ENCODE peak calls at places on chromosomes 5 and 9, in four cellular contexts. L is NCI-H1417, O is HT-29, N is NCI-H774. B is an unnamed sample.

GRCh38 chr5:131579917-131580671 is 54.9 kb downstream of the RAPGEF6 start:
- DNase-seq in L (no peak), O (no peak), N (no peak), B (no peak)

GRCh38 chr5:174503461-174504265 is 220.7 kb upstream of the MSX2 start:
- DNase-seq in L (peak), O (peak), N (peak), B (no peak)

GRCh38 chr9:4762108-4762888 is 21.3 kb upstream of the AK3 start:
- DNase-seq in L (peak), O (peak), N (peak), B (peak)

GRCh38 chr9:133088146-133088750 is 26.5 kb downstream of the CEL start:
- DNase-seq in L (no peak), O (no peak), N (no peak), B (no peak)

GRCh38 chr9:131228988-131229387 is 47.3 kb downstream of the FAM78A start:
- DNase-seq in L (no peak), O (no peak), N (no peak), B (no peak)

GRCh38 chr9:8871796-8872470 is 1072.4 kb upstream of the DMAC1 start:
- DNase-seq in L (no peak), O (no peak), N (no peak), B (no peak)

GRCh38 chr5:54936201-54936600 is 49.2 kb downstream of the ESM1 start:
- DNase-seq in L (peak), O (no peak), N (no peak), B (no peak)

GRCh38 chr9:133958756-133959155 is 33.4 kb downstream of the VAV2 start:
- DNase-seq in L (no peak), O (no peak), N (no peak), B (no peak)

GRCh38 chr5:9222054-9222738 is 323.7 kb downstream of the SEMA5A start:
- DNase-seq in L (no peak), O (no peak), N (no peak), B (no peak)

GRCh38 chr9:105251733-105252404 is 7.4 kb downstream of the SLC44A1 start:
- DNase-seq in L (no peak), O (peak), N (no peak), B (no peak)

GRCh38 chr5:15596936-15597335 is 97.0 kb downstream of the FBXL7 start:
- DNase-seq in L (no peak), O (no peak), N (no peak), B (no peak)

GRCh38 chr9:20290287-20290686 is 332.0 kb downstream of the MLLT3 start:
- DNase-seq in L (no peak), O (no peak), N (no peak), B (no peak)

GRCh38 chr5:171418982-171419662 is at the start of gene FGF18:
- DNase-seq in L (peak), O (peak), N (peak), B (peak)

GRCh38 chr9:114155967-114156294 is 594 bp downstream of the COL27A1 start:
- DNase-seq in L (no peak), O (no peak), N (no peak), B (no peak)

GRCh38 chr9:757246-757881 is 84.1 kb upstream of the DMRT1 start:
- DNase-seq in L (peak), O (peak), N (no peak), B (no peak)

GRCh38 chr5:147169399-147169798 is 65.4 kb upstream of the STK32A start:
- DNase-seq in L (no peak), O (peak), N (no peak), B (no peak)

GRCh38 chr9:127336086-127336485 is 60.9 kb upstream of the SLC2A8 start:
- DNase-seq in L (no peak), O (no peak), N (no peak), B (no peak)

GRCh38 chr9:98568234-98568922 is 140.4 kb downstream of the GABBR2 start:
- DNase-seq in L (no peak), O (no peak), N (no peak), B (no peak)

GRCh38 chr5:124650960-124651662 is 95.3 kb downstream of the ZNF608 start:
- DNase-seq in L (peak), O (no peak), N (no peak), B (no peak)

GRCh38 chr5:20335978-20336377 is 348.0 kb upstream of the CDH18 start:
- DNase-seq in L (no peak), O (peak), N (no peak), B (no peak)

GRCh38 chr5:149349382-149349781 is 4.1 kb downstream of the GRPEL2 start:
- DNase-seq in L (no peak), O (no peak), N (no peak), B (no peak)

GRCh38 chr5:57435701-57436134 is 46.9 kb downstream of the ACTBL2 start:
- DNase-seq in L (no peak), O (peak), N (no peak), B (no peak)

GRCh38 chr9:97411789-97412627 is at the start of gene TDRD7:
- DNase-seq in L (peak), O (peak), N (peak), B (peak)

GRCh38 chr5:172936441-172936840 is 22.8 kb upstream of the RPL26L1 start:
- DNase-seq in L (no peak), O (no peak), N (no peak), B (no peak)

GRCh38 chr9:81562221-81563019 is 126.9 kb downstream of the TLE1 start:
- DNase-seq in L (no peak), O (peak), N (no peak), B (no peak)

GRCh38 chr9:134724231-134724911 is 82.8 kb downstream of the COL5A1 start:
- DNase-seq in L (no peak), O (no peak), N (no peak), B (no peak)

GRCh38 chr5:35436441-35437057 is 181.1 kb upstream of the SPEF2 start:
- DNase-seq in L (peak), O (peak), N (peak), B (no peak)